ENCODE peak calls at places on chromosomes 11 and 22, in four cellular contexts. J is SK-N-SH, A is GM23248, F is GM23338. I is an unnamed sample.

GRCh38 chr11:118046964-118047700 is 29.7 kb upstream of the TMPRSS4 start:
- DNase-seq in A (no peak), J (no peak), F (no peak), I (no peak)

GRCh38 chr22:44917372-44918165 is 92.2 kb downstream of the PHF21B start:
- DNase-seq in F (no peak), J (no peak), A (no peak), I (no peak)

GRCh38 chr11:62280452-62280851 is 10.5 kb downstream of the SCGB2A2 start:
- DNase-seq in J (no peak), F (no peak), A (no peak), I (no peak)

GRCh38 chr11:17479284-17480214 is 2.9 kb upstream of the ABCC8 start:
- DNase-seq in F (peak), J (peak), A (peak), I (no peak)

GRCh38 chr22:45883811-45884170 is 93.2 kb downstream of the WNT7B start:
- DNase-seq in J (no peak), F (no peak), A (no peak), I (no peak)

GRCh38 chr11:77107950-77108349 is 5.3 kb downstream of the OMP start:
- DNase-seq in A (peak), J (no peak), F (no peak), I (no peak)

GRCh38 chr11:20112291-20113146 is 47.8 kb downstream of the DBX1 start:
- DNase-seq in J (peak), A (peak), F (no peak), I (no peak)

GRCh38 chr11:69317401-69318092 is 23.6 kb downstream of the MYEOV start:
- DNase-seq in F (no peak), A (peak), J (no peak), I (no peak)

GRCh38 chr11:46332568-46333128 is 14.6 kb upstream of the DGKZ start:
- DNase-seq in F (peak), J (peak), A (peak), I (no peak)

GRCh38 chr11:47524200-47524874 is 28.6 kb downstream of the CELF1 start:
- DNase-seq in J (peak), A (peak), F (no peak), I (no peak)

GRCh38 chr11:71251761-71252433 is 480 bp downstream of the SHANK2 start:
- DNase-seq in A (peak), F (peak), J (peak), I (peak)

GRCh38 chr22:23383491-23384450 is 196.3 kb downstream of the IGLL1 start:
- DNase-seq in J (peak), F (peak), A (peak), I (no peak)

GRCh38 chr22:23894710-23895598 is 771 bp downstream of the MIF start:
- DNase-seq in J (peak), F (peak), A (peak), I (peak)

GRCh38 chr22:23533328-23533762 is 46.7 kb downstream of the IGLL1 start:
- DNase-seq in F (peak), A (peak), J (peak), I (peak)

GRCh38 chr22:37681556-37682049 is 4.5 kb upstream of the NOL12 start:
- DNase-seq in F (peak), J (peak), A (peak), I (peak)

GRCh38 chr11:126282742-126283591 is at the start of gene TIRAP:
- DNase-seq in J (peak), A (peak), F (peak), I (peak)
- TF ChIP-seq EZH2phosphoT487 in J (no peak), A (no peak), F (no peak), I (no peak)

GRCh38 chr11:64211181-64211872 is 4.8 kb downstream of the FERMT3 start:
- DNase-seq in A (no peak), J (peak), F (no peak), I (no peak)
- H3K4me2 ChIP-seq in A (no peak), J (no peak), F (no peak), I (no peak)

GRCh38 chr11:107683807-107684206 is 28.0 kb downstream of the SLN start:
- DNase-seq in J (peak), F (peak), A (peak), I (peak)

GRCh38 chr11:107688322-107688918 is 23.4 kb downstream of the SLN start:
- DNase-seq in F (no peak), J (no peak), A (no peak), I (no peak)

GRCh38 chr11:107695446-107695845 is 16.4 kb downstream of the SLN start:
- DNase-seq in F (no peak), J (no peak), A (peak), I (no peak)

GRCh38 chr11:107691003-107691402 is 20.9 kb downstream of the SLN start:
- DNase-seq in J (no peak), F (no peak), A (peak), I (no peak)

GRCh38 chr11:107689317-107690202 is 22.3 kb downstream of the SLN start:
- DNase-seq in A (peak), F (peak), J (peak), I (peak)
- TF ChIP-seq EZH2phosphoT487 in A (no peak), F (no peak), J (no peak), I (no peak)

GRCh38 chr22:38733329-38734202 is 22.2 kb downstream of the SUN2 start:
- DNase-seq in J (peak), F (peak), A (peak), I (peak)
- H3K4me2 ChIP-seq in J (no peak), F (no peak), A (no peak), I (no peak)

DNA sequence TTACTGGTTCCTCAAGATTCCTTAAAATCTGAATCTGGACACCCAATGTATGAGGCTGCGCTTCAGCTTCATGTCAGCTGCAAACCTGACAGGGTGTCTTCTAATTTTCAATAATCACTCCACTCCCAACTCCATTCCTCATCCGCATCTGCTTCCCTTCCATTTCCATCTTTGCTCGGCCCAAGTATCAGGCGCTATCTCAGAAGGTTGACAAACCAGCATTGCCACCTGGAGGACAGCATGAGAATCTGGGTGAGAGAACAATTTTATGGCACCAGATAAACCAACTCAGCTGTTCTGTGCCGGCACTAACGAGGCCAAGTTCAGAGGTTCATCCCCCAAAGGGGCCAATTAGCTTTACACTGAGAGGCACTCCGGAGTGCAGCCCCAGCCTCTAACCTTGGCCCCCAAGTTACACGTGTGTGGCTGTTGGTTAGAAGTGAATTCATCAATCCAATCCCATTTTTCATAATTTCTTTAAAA is 79.1 kb upstream of the LMO2 start:
- DNase-seq in A (peak), F (peak), J (peak), I (peak)
- TF ChIP-seq EZH2phosphoT487 in A (no peak), F (no peak), J (no peak), I (no peak)

I was measured in OCI-LY7.